ENCODE peak calls at places on chromosome 7, in four cellular contexts. One of them, this sample, is unnamed.

GRCh38 chr7:44574286-44574872 is 671 bp upstream of the DDX56 start:
- DNase-seq in GM06990: no peak
- DNase-seq in Calu3: no peak
- DNase-seq in posterior vena cava: no peak
- DNase-seq in this sample: no peak

GRCh38 chr7:129492406-129492805 is 9.9 kb upstream of the SMKR1 start:
- DNase-seq in GM06990: no peak
- DNase-seq in Calu3: no peak
- DNase-seq in posterior vena cava: no peak
- DNase-seq in this sample: no peak

GRCh38 chr7:128841961-128842673 is 11.9 kb downstream of the FLNC start:
- DNase-seq in GM06990: peak
- DNase-seq in Calu3: no peak
- DNase-seq in posterior vena cava: no peak
- DNase-seq in this sample: no peak

GRCh38 chr7:148473694-148474222 is 116.8 kb upstream of the C7orf33 start:
- DNase-seq in GM06990: no peak
- DNase-seq in Calu3: no peak
- DNase-seq in posterior vena cava: no peak
- DNase-seq in this sample: no peak

GRCh38 chr7:120725376-120726039 is 132.4 kb downstream of the TSPAN12 start:
- DNase-seq in GM06990: peak
- DNase-seq in Calu3: no peak
- DNase-seq in posterior vena cava: no peak
- DNase-seq in this sample: no peak

GRCh38 chr7:107594961-107595737 is 15.1 kb downstream of the BCAP29 start:
- DNase-seq in GM06990: no peak
- DNase-seq in Calu3: no peak
- DNase-seq in posterior vena cava: no peak
- DNase-seq in this sample: no peak

GRCh38 chr7:131493081-131493480 is 63.3 kb downstream of the PODXL start:
- DNase-seq in GM06990: no peak
- DNase-seq in Calu3: no peak
- DNase-seq in posterior vena cava: no peak
- DNase-seq in this sample: no peak

GRCh38 chr7:140275069-140275961 is 98.5 kb upstream of the KDM7A start:
- DNase-seq in GM06990: no peak
- DNase-seq in Calu3: no peak
- DNase-seq in posterior vena cava: no peak
- DNase-seq in this sample: no peak

GRCh38 chr7:105014725-105015630 is 973 bp downstream of the KMT2E start:
- DNase-seq in GM06990: peak
- DNase-seq in Calu3: peak
- DNase-seq in posterior vena cava: no peak
- DNase-seq in this sample: no peak

GRCh38 chr7:36651404-36651803 is 72.9 kb downstream of the AOAH start:
- DNase-seq in GM06990: no peak
- DNase-seq in Calu3: no peak
- DNase-seq in posterior vena cava: no peak
- DNase-seq in this sample: no peak